ENCODE peak calls at places on chromosomes 5 and 9, in five cellular contexts. Y is Jurkat, Clone E6-1; Q is kidney tubule cell; O is occipital lobe; R is NCI-H187. T is an unnamed sample.

GRCh38 chr5:90598300-90598699 is 39.7 kb downstream of the ADGRV1 start:
- DNase-seq in Y (no peak), Q (no peak), O (peak; percentile 1), R (no peak), T (peak; percentile 22)

GRCh38 chr5:6837519-6838110 is 124.4 kb downstream of the TENT4A start:
- DNase-seq in Y (no peak), Q (no peak), O (no peak), R (no peak), T (no peak)

GRCh38 chr5:29114331-29114768 is 2076.0 kb upstream of the CDH9 start:
- DNase-seq in Y (no peak), Q (no peak), O (no peak), R (no peak), T (no peak)

GRCh38 chr5:137310051-137310730 is 188.9 kb downstream of the SPOCK1 start:
- DNase-seq in Y (no peak), Q (peak; percentile 90), O (no peak), R (no peak), T (no peak)

GRCh38 chr5:142494119-142494518 is 169.3 kb upstream of the SPRY4 start:
- DNase-seq in Y (no peak), Q (no peak), O (no peak), R (no peak), T (no peak)

GRCh38 chr5:110853267-110853666 is 114.5 kb downstream of the SLC25A46 start:
- DNase-seq in Y (no peak), Q (peak; percentile 26), O (no peak), R (no peak), T (no peak)

GRCh38 chr5:35294976-35295375 is 64.7 kb upstream of the PRLR start:
- DNase-seq in Y (no peak), Q (no peak), O (no peak), R (no peak), T (no peak)

GRCh38 chr9:112132356-112132755 is 42.7 kb downstream of the SUSD1 start:
- DNase-seq in Y (no peak), Q (peak; percentile 60), O (no peak), R (no peak), T (no peak)

GRCh38 chr9:99445377-99445891 is 223.4 kb downstream of the SEC61B start:
- DNase-seq in Y (no peak), Q (peak; percentile 87), O (peak; percentile 46), R (no peak), T (no peak)

GRCh38 chr9:99431103-99431502 is 209.0 kb downstream of the SEC61B start:
- DNase-seq in Y (no peak), Q (peak; percentile 53), O (no peak), R (no peak), T (no peak)

GRCh38 chr9:105309531-105309931 is 65.1 kb downstream of the SLC44A1 start:
- DNase-seq in Y (peak; percentile 32), Q (no peak), O (peak; percentile 10), R (no peak), T (no peak)

GRCh38 chr5:116788851-116789403 is 214.3 kb upstream of the SEMA6A start:
- DNase-seq in Y (no peak), Q (no peak), O (no peak), R (no peak), T (no peak)

GRCh38 chr5:94027145-94027544 is 285.7 kb upstream of the POU5F2 start:
- DNase-seq in Y (no peak), Q (no peak), O (no peak), R (no peak), T (no peak)

GRCh38 chr9:84839538-84839937 is 170.0 kb downstream of the NTRK2 start:
- DNase-seq in Y (no peak), Q (peak; percentile 80), O (peak; percentile 40), R (no peak), T (no peak)

GRCh38 chr9:75111019-75111622 is 22.8 kb downstream of the OSTF1 start:
- DNase-seq in Y (no peak), Q (peak; percentile 39), O (no peak), R (no peak), T (no peak)

GRCh38 chr5:6719896-6720560 is 6.8 kb downstream of the TENT4A start:
- DNase-seq in Y (no peak), Q (no peak), O (no peak), R (no peak), T (no peak)

GRCh38 chr9:134620751-134621557 is 20.6 kb upstream of the COL5A1 start:
- DNase-seq in Y (no peak), Q (no peak), O (no peak), R (no peak), T (no peak)

GRCh38 chr5:171269717-171270116 is 39.3 kb upstream of the TLX3 start:
- DNase-seq in Y (no peak), Q (peak; percentile 77), O (no peak), R (no peak), T (no peak)

GRCh38 chr5:172187118-172188032 is 649 bp downstream of the STK10 start:
- DNase-seq in Y (no peak), Q (peak; percentile 84), O (peak; percentile 23), R (no peak), T (no peak)

GRCh38 chr9:129610473-129611301 is 10.2 kb downstream of the C9orf50 start:
- DNase-seq in Y (no peak), Q (peak; percentile 70), O (peak; percentile 39), R (no peak), T (peak; percentile 19)

GRCh38 chr5:164335837-164336236 is 830.4 kb downstream of the MAT2B start:
- DNase-seq in Y (no peak), Q (peak; percentile 69), O (no peak), R (no peak), T (no peak)

GRCh38 chr9:125472926-125473701 is 211.5 kb downstream of the GAPVD1 start:
- DNase-seq in Y (no peak), Q (peak; percentile 6), O (no peak), R (no peak), T (no peak)

GRCh38 chr5:59517926-59518585 is 375.5 kb downstream of the PDE4D start:
- DNase-seq in Y (no peak), Q (peak; percentile 82), O (no peak), R (no peak), T (no peak)

GRCh38 chr9:37944671-37945481 is 40.9 kb upstream of the SLC25A51 start:
- DNase-seq in Y (no peak), Q (peak; percentile 55), O (no peak), R (no peak), T (no peak)

GRCh38 chr9:90998573-90998972 is 197.0 kb downstream of the SYK start:
- DNase-seq in Y (no peak), Q (no peak), O (no peak), R (no peak), T (no peak)

GRCh38 chr9:98256632-98257218 is 1.3 kb upstream of the TBC1D2 start:
- DNase-seq in Y (no peak), Q (peak; percentile 21), O (no peak), R (no peak), T (peak; percentile 17)

GRCh38 chr9:95125652-95126051 is 191.9 kb downstream of the FANCC start:
- DNase-seq in Y (no peak), Q (no peak), O (no peak), R (no peak), T (no peak)

GRCh38 chr5:156367602-156368001 is 40.6 kb downstream of the SGCD start:
- DNase-seq in Y (no peak), Q (peak; percentile 22), O (no peak), R (no peak), T (no peak)

T was measured in DMS79.